ENCODE peak calls at places on chromosome X, in nine cellular contexts. One of them, this sample, is unnamed.
A peak's percentile ranks its signal among the peaks of the same experiment; 100 is the strongest.

GRCh38 chrX:132810964-132811712 is 147.3 kb downstream of the HS6ST2 start:
- DNase-seq in SJSA1: no peak
- DNase-seq in psoas muscle: no peak
- DNase-seq in endodermal cell: no peak
- DNase-seq in endothelial cell of umbilical vein: no peak
- DNase-seq in foreskin keratinocyte: peak; percentile 35
- DNase-seq in CD4-positive, CD25-positive, alpha-beta regulatory T cell: no peak
- DNase-seq in naive thymus-derived CD4-positive, alpha-beta T cell: no peak
- DNase-seq in AG04450: no peak
- DNase-seq in this sample: no peak

GRCh38 chrX:104618106-104618895 is 52.3 kb downstream of the IL1RAPL2 start:
- DNase-seq in psoas muscle: no peak
- DNase-seq in naive thymus-derived CD4-positive, alpha-beta T cell: no peak
- DNase-seq in AG04450: no peak
- DNase-seq in endodermal cell: no peak
- DNase-seq in foreskin keratinocyte: peak; percentile 47
- DNase-seq in CD4-positive, CD25-positive, alpha-beta regulatory T cell: no peak
- DNase-seq in SJSA1: no peak
- DNase-seq in endothelial cell of umbilical vein: no peak
- DNase-seq in this sample: no peak

GRCh38 chrX:121231566-121232358 is 184.4 kb downstream of the GLUD2 start:
- DNase-seq in psoas muscle: no peak
- DNase-seq in AG04450: no peak
- DNase-seq in endothelial cell of umbilical vein: no peak
- DNase-seq in CD4-positive, CD25-positive, alpha-beta regulatory T cell: no peak
- DNase-seq in endodermal cell: no peak
- DNase-seq in foreskin keratinocyte: no peak
- DNase-seq in naive thymus-derived CD4-positive, alpha-beta T cell: no peak
- DNase-seq in SJSA1: no peak
- DNase-seq in this sample: no peak

GRCh38 chrX:83508006-83508405 is at the start of gene POU3F4:
- DNase-seq in AG04450: no peak
- DNase-seq in psoas muscle: peak; percentile 52
- DNase-seq in CD4-positive, CD25-positive, alpha-beta regulatory T cell: no peak
- DNase-seq in endothelial cell of umbilical vein: no peak
- DNase-seq in foreskin keratinocyte: no peak
- DNase-seq in endodermal cell: peak; percentile 92
- DNase-seq in SJSA1: no peak
- DNase-seq in naive thymus-derived CD4-positive, alpha-beta T cell: no peak
- DNase-seq in this sample: no peak

GRCh38 chrX:102958794-102959193 is 21.7 kb downstream of the RAB40AL start:
- DNase-seq in SJSA1: no peak
- DNase-seq in foreskin keratinocyte: no peak
- DNase-seq in endothelial cell of umbilical vein: no peak
- DNase-seq in psoas muscle: no peak
- DNase-seq in naive thymus-derived CD4-positive, alpha-beta T cell: no peak
- DNase-seq in CD4-positive, CD25-positive, alpha-beta regulatory T cell: no peak
- DNase-seq in AG04450: no peak
- DNase-seq in endodermal cell: no peak
- DNase-seq in this sample: no peak

GRCh38 chrX:44400588-44400987 is 57.1 kb upstream of the EFHC2 start:
- DNase-seq in foreskin keratinocyte: peak; percentile 86
- DNase-seq in psoas muscle: no peak
- DNase-seq in AG04450: peak; percentile 80
- DNase-seq in naive thymus-derived CD4-positive, alpha-beta T cell: no peak
- DNase-seq in endodermal cell: no peak
- DNase-seq in CD4-positive, CD25-positive, alpha-beta regulatory T cell: no peak
- DNase-seq in endothelial cell of umbilical vein: peak; percentile 3
- DNase-seq in SJSA1: peak; percentile 49
- DNase-seq in this sample: no peak

GRCh38 chrX:123422875-123423274 is 238.8 kb downstream of the GRIA3 start:
- DNase-seq in psoas muscle: no peak
- DNase-seq in CD4-positive, CD25-positive, alpha-beta regulatory T cell: no peak
- DNase-seq in endothelial cell of umbilical vein: peak; percentile 1
- DNase-seq in endodermal cell: peak; percentile 51
- DNase-seq in foreskin keratinocyte: no peak
- DNase-seq in SJSA1: no peak
- DNase-seq in AG04450: no peak
- DNase-seq in naive thymus-derived CD4-positive, alpha-beta T cell: no peak
- DNase-seq in this sample: no peak

GRCh38 chrX:45172890-45173289 is 27.8 kb downstream of the DIPK2B start:
- DNase-seq in SJSA1: no peak
- DNase-seq in psoas muscle: no peak
- DNase-seq in CD4-positive, CD25-positive, alpha-beta regulatory T cell: no peak
- DNase-seq in endothelial cell of umbilical vein: no peak
- DNase-seq in endodermal cell: no peak
- DNase-seq in AG04450: peak; percentile 8
- DNase-seq in naive thymus-derived CD4-positive, alpha-beta T cell: no peak
- DNase-seq in foreskin keratinocyte: peak; percentile 65
- DNase-seq in this sample: no peak

GRCh38 chrX:136710324-136710951 is 62.5 kb downstream of the CD40LG start:
- DNase-seq in foreskin keratinocyte: peak; percentile 33
- DNase-seq in naive thymus-derived CD4-positive, alpha-beta T cell: no peak
- DNase-seq in AG04450: no peak
- DNase-seq in endothelial cell of umbilical vein: peak; percentile 1
- DNase-seq in psoas muscle: no peak
- DNase-seq in CD4-positive, CD25-positive, alpha-beta regulatory T cell: no peak
- DNase-seq in SJSA1: no peak
- DNase-seq in endodermal cell: no peak
- DNase-seq in this sample: no peak

GRCh38 chrX:124028177-124028576 is 66.7 kb downstream of the STAG2 start:
- DNase-seq in naive thymus-derived CD4-positive, alpha-beta T cell: no peak
- DNase-seq in foreskin keratinocyte: no peak
- DNase-seq in endodermal cell: no peak
- DNase-seq in CD4-positive, CD25-positive, alpha-beta regulatory T cell: no peak
- DNase-seq in endothelial cell of umbilical vein: no peak
- DNase-seq in psoas muscle: no peak
- DNase-seq in SJSA1: peak; percentile 43
- DNase-seq in AG04450: peak; percentile 2
- DNase-seq in this sample: no peak

GRCh38 chrX:35040871-35041270 is 98.3 kb downstream of the FAM47B start:
- DNase-seq in SJSA1: no peak
- DNase-seq in psoas muscle: no peak
- DNase-seq in endodermal cell: no peak
- DNase-seq in AG04450: no peak
- DNase-seq in foreskin keratinocyte: no peak
- DNase-seq in CD4-positive, CD25-positive, alpha-beta regulatory T cell: no peak
- DNase-seq in naive thymus-derived CD4-positive, alpha-beta T cell: no peak
- DNase-seq in endothelial cell of umbilical vein: no peak
- DNase-seq in this sample: no peak

GRCh38 chrX:9788908-9789307 is 2.7 kb downstream of the SHROOM2 start:
- DNase-seq in SJSA1: no peak
- DNase-seq in endodermal cell: no peak
- DNase-seq in AG04450: peak; percentile 13
- DNase-seq in endothelial cell of umbilical vein: peak; percentile 71
- DNase-seq in foreskin keratinocyte: no peak
- DNase-seq in CD4-positive, CD25-positive, alpha-beta regulatory T cell: no peak
- DNase-seq in psoas muscle: no peak
- DNase-seq in naive thymus-derived CD4-positive, alpha-beta T cell: no peak
- DNase-seq in this sample: no peak

GRCh38 chrX:69318651-69319305 is 153.5 kb upstream of the PJA1 start:
- DNase-seq in SJSA1: no peak
- DNase-seq in psoas muscle: no peak
- DNase-seq in AG04450: no peak
- DNase-seq in CD4-positive, CD25-positive, alpha-beta regulatory T cell: no peak
- DNase-seq in endothelial cell of umbilical vein: no peak
- DNase-seq in endodermal cell: peak; percentile 49
- DNase-seq in foreskin keratinocyte: no peak
- DNase-seq in naive thymus-derived CD4-positive, alpha-beta T cell: no peak
- DNase-seq in this sample: no peak

GRCh38 chrX:68409154-68409553 is 24.1 kb downstream of the OPHN1 start:
- DNase-seq in foreskin keratinocyte: no peak
- DNase-seq in CD4-positive, CD25-positive, alpha-beta regulatory T cell: no peak
- DNase-seq in naive thymus-derived CD4-positive, alpha-beta T cell: no peak
- DNase-seq in psoas muscle: no peak
- DNase-seq in AG04450: no peak
- DNase-seq in endothelial cell of umbilical vein: no peak
- DNase-seq in SJSA1: no peak
- DNase-seq in endodermal cell: no peak
- DNase-seq in this sample: no peak

GRCh38 chrX:138763761-138764160 is 52.2 kb upstream of the FGF13 start:
- DNase-seq in naive thymus-derived CD4-positive, alpha-beta T cell: no peak
- DNase-seq in SJSA1: no peak
- DNase-seq in psoas muscle: no peak
- DNase-seq in foreskin keratinocyte: no peak
- DNase-seq in CD4-positive, CD25-positive, alpha-beta regulatory T cell: no peak
- DNase-seq in endodermal cell: no peak
- DNase-seq in endothelial cell of umbilical vein: no peak
- DNase-seq in AG04450: no peak
- DNase-seq in this sample: no peak

GRCh38 chrX:148588649-148589310 is 88.4 kb downstream of the AFF2 start:
- DNase-seq in naive thymus-derived CD4-positive, alpha-beta T cell: no peak
- DNase-seq in psoas muscle: no peak
- DNase-seq in foreskin keratinocyte: no peak
- DNase-seq in endodermal cell: peak; percentile 49
- DNase-seq in SJSA1: no peak
- DNase-seq in AG04450: no peak
- DNase-seq in CD4-positive, CD25-positive, alpha-beta regulatory T cell: no peak
- DNase-seq in endothelial cell of umbilical vein: no peak
- DNase-seq in this sample: no peak

GRCh38 chrX:44036336-44036735 is 63.1 kb upstream of the NDP start:
- DNase-seq in endothelial cell of umbilical vein: peak; percentile 59
- DNase-seq in SJSA1: no peak
- DNase-seq in endodermal cell: no peak
- DNase-seq in naive thymus-derived CD4-positive, alpha-beta T cell: no peak
- DNase-seq in CD4-positive, CD25-positive, alpha-beta regulatory T cell: no peak
- DNase-seq in AG04450: peak; percentile 29
- DNase-seq in psoas muscle: no peak
- DNase-seq in foreskin keratinocyte: no peak
- DNase-seq in this sample: no peak

GRCh38 chrX:109537324-109537665 is 651 bp downstream of the NXT2 start:
- DNase-seq in CD4-positive, CD25-positive, alpha-beta regulatory T cell: no peak
- DNase-seq in endodermal cell: no peak
- DNase-seq in naive thymus-derived CD4-positive, alpha-beta T cell: no peak
- DNase-seq in foreskin keratinocyte: peak; percentile 71
- DNase-seq in psoas muscle: no peak
- DNase-seq in SJSA1: no peak
- DNase-seq in endothelial cell of umbilical vein: no peak
- DNase-seq in AG04450: peak; percentile 15
- DNase-seq in this sample: no peak

GRCh38 chrX:45368705-45369104 is 168.0 kb upstream of the DIPK2B start:
- DNase-seq in endothelial cell of umbilical vein: no peak
- DNase-seq in SJSA1: no peak
- DNase-seq in foreskin keratinocyte: no peak
- DNase-seq in endodermal cell: no peak
- DNase-seq in CD4-positive, CD25-positive, alpha-beta regulatory T cell: no peak
- DNase-seq in AG04450: no peak
- DNase-seq in psoas muscle: no peak
- DNase-seq in naive thymus-derived CD4-positive, alpha-beta T cell: no peak
- DNase-seq in this sample: no peak

GRCh38 chrX:13272426-13272825 is 47.4 kb downstream of the ATXN3L start:
- DNase-seq in foreskin keratinocyte: no peak
- DNase-seq in AG04450: no peak
- DNase-seq in naive thymus-derived CD4-positive, alpha-beta T cell: no peak
- DNase-seq in endodermal cell: no peak
- DNase-seq in CD4-positive, CD25-positive, alpha-beta regulatory T cell: no peak
- DNase-seq in psoas muscle: no peak
- DNase-seq in SJSA1: no peak
- DNase-seq in endothelial cell of umbilical vein: no peak
- DNase-seq in this sample: no peak

GRCh38 chrX:1554469-1555210 is 17.7 kb upstream of the P2RY8 start:
- DNase-seq in AG04450: no peak
- DNase-seq in endodermal cell: no peak
- DNase-seq in endothelial cell of umbilical vein: no peak
- DNase-seq in naive thymus-derived CD4-positive, alpha-beta T cell: peak; percentile 87
- DNase-seq in psoas muscle: no peak
- DNase-seq in foreskin keratinocyte: no peak
- DNase-seq in CD4-positive, CD25-positive, alpha-beta regulatory T cell: peak; percentile 97
- DNase-seq in SJSA1: peak; percentile 14
- DNase-seq in this sample: no peak

GRCh38 chrX:113828470-113828869 is 755.4 kb upstream of the HTR2C start:
- DNase-seq in endothelial cell of umbilical vein: no peak
- DNase-seq in SJSA1: no peak
- DNase-seq in foreskin keratinocyte: no peak
- DNase-seq in psoas muscle: no peak
- DNase-seq in CD4-positive, CD25-positive, alpha-beta regulatory T cell: no peak
- DNase-seq in AG04450: no peak
- DNase-seq in naive thymus-derived CD4-positive, alpha-beta T cell: no peak
- DNase-seq in endodermal cell: peak; percentile 58
- DNase-seq in this sample: no peak

GRCh38 chrX:113833096-113833495 is 750.8 kb upstream of the HTR2C start:
- DNase-seq in endothelial cell of umbilical vein: no peak
- DNase-seq in endodermal cell: no peak
- DNase-seq in SJSA1: no peak
- DNase-seq in foreskin keratinocyte: no peak
- DNase-seq in AG04450: no peak
- DNase-seq in CD4-positive, CD25-positive, alpha-beta regulatory T cell: no peak
- DNase-seq in naive thymus-derived CD4-positive, alpha-beta T cell: no peak
- DNase-seq in psoas muscle: no peak
- DNase-seq in this sample: no peak

GRCh38 chrX:113833656-113834055 is 750.2 kb upstream of the HTR2C start:
- DNase-seq in foreskin keratinocyte: no peak
- DNase-seq in AG04450: no peak
- DNase-seq in psoas muscle: no peak
- DNase-seq in endothelial cell of umbilical vein: no peak
- DNase-seq in naive thymus-derived CD4-positive, alpha-beta T cell: no peak
- DNase-seq in SJSA1: no peak
- DNase-seq in CD4-positive, CD25-positive, alpha-beta regulatory T cell: no peak
- DNase-seq in endodermal cell: no peak
- DNase-seq in this sample: no peak
- H3K27ac ChIP-seq in foreskin keratinocyte: no peak overlapping the region
- H3K27ac ChIP-seq in AG04450: no peak overlapping the region
- H3K27ac ChIP-seq in psoas muscle: no peak overlapping the region
- H3K27ac ChIP-seq in endothelial cell of umbilical vein: no peak overlapping the region
- H3K27ac ChIP-seq in naive thymus-derived CD4-positive, alpha-beta T cell: no peak overlapping the region
- H3K27ac ChIP-seq in SJSA1: no peak overlapping the region
- H3K27ac ChIP-seq in CD4-positive, CD25-positive, alpha-beta regulatory T cell: no peak overlapping the region
- H3K27ac ChIP-seq in endodermal cell: no peak overlapping the region
- H3K27ac ChIP-seq in this sample: no peak overlapping the region

GRCh38 chrX:40158036-40158706 is 60.4 kb upstream of the BCOR start:
- DNase-seq in AG04450: no peak
- DNase-seq in endothelial cell of umbilical vein: no peak
- DNase-seq in naive thymus-derived CD4-positive, alpha-beta T cell: peak; percentile 31
- DNase-seq in foreskin keratinocyte: no peak
- DNase-seq in psoas muscle: peak; percentile 64
- DNase-seq in endodermal cell: peak; percentile 83
- DNase-seq in CD4-positive, CD25-positive, alpha-beta regulatory T cell: peak; percentile 50
- DNase-seq in SJSA1: no peak
- DNase-seq in this sample: no peak
- H3K27ac ChIP-seq in AG04450: no peak overlapping the region
- H3K27ac ChIP-seq in endothelial cell of umbilical vein: peak overlapping the region; percentile 24
- H3K27ac ChIP-seq in naive thymus-derived CD4-positive, alpha-beta T cell: peak overlapping the region; percentile 67
- H3K27ac ChIP-seq in foreskin keratinocyte: no peak overlapping the region
- H3K27ac ChIP-seq in psoas muscle: peak overlapping the region; percentile 78
- H3K27ac ChIP-seq in endodermal cell: no peak overlapping the region
- H3K27ac ChIP-seq in CD4-positive, CD25-positive, alpha-beta regulatory T cell: no peak overlapping the region
- H3K27ac ChIP-seq in SJSA1: peak overlapping the region; percentile 70
- H3K27ac ChIP-seq in this sample: peak overlapping the region; percentile 84

GRCh38 chrX:154043003-154043402 is 23.3 kb upstream of the IRAK1 start:
- DNase-seq in SJSA1: no peak
- DNase-seq in foreskin keratinocyte: no peak
- DNase-seq in psoas muscle: no peak
- DNase-seq in endothelial cell of umbilical vein: no peak
- DNase-seq in AG04450: no peak
- DNase-seq in CD4-positive, CD25-positive, alpha-beta regulatory T cell: no peak
- DNase-seq in naive thymus-derived CD4-positive, alpha-beta T cell: no peak
- DNase-seq in endodermal cell: no peak
- DNase-seq in this sample: no peak
- H3K27ac ChIP-seq in SJSA1: no peak overlapping the region
- H3K27ac ChIP-seq in foreskin keratinocyte: no peak overlapping the region
- H3K27ac ChIP-seq in psoas muscle: no peak overlapping the region
- H3K27ac ChIP-seq in endothelial cell of umbilical vein: no peak overlapping the region
- H3K27ac ChIP-seq in AG04450: no peak overlapping the region
- H3K27ac ChIP-seq in CD4-positive, CD25-positive, alpha-beta regulatory T cell: no peak overlapping the region
- H3K27ac ChIP-seq in naive thymus-derived CD4-positive, alpha-beta T cell: no peak overlapping the region
- H3K27ac ChIP-seq in endodermal cell: no peak overlapping the region
- H3K27ac ChIP-seq in this sample: no peak overlapping the region

GRCh38 chrX:33149580-33149979 is 61.8 kb downstream of the DMD start:
- DNase-seq in psoas muscle: no peak
- DNase-seq in naive thymus-derived CD4-positive, alpha-beta T cell: no peak
- DNase-seq in foreskin keratinocyte: no peak
- DNase-seq in SJSA1: no peak
- DNase-seq in AG04450: no peak
- DNase-seq in endothelial cell of umbilical vein: no peak
- DNase-seq in CD4-positive, CD25-positive, alpha-beta regulatory T cell: no peak
- DNase-seq in endodermal cell: no peak
- DNase-seq in this sample: no peak
- H3K27ac ChIP-seq in psoas muscle: peak overlapping the region; percentile 79
- H3K27ac ChIP-seq in naive thymus-derived CD4-positive, alpha-beta T cell: no peak overlapping the region
- H3K27ac ChIP-seq in foreskin keratinocyte: no peak overlapping the region
- H3K27ac ChIP-seq in SJSA1: no peak overlapping the region
- H3K27ac ChIP-seq in AG04450: no peak overlapping the region
- H3K27ac ChIP-seq in endothelial cell of umbilical vein: no peak overlapping the region
- H3K27ac ChIP-seq in CD4-positive, CD25-positive, alpha-beta regulatory T cell: no peak overlapping the region
- H3K27ac ChIP-seq in endodermal cell: no peak overlapping the region
- H3K27ac ChIP-seq in this sample: no peak overlapping the region

This sample was measured in heart right ventricle.